ENCODE peak calls at places on chromosomes 7 and 10, in eight cellular contexts. One of them, this sample, is unnamed.

GRCh38 chr7:2566890-2567662 is 8.3 kb downstream of the IQCE start:
- DNase-seq in cerebellum: no peak
- DNase-seq in T-helper 9 cell: no peak
- DNase-seq in stimulated activated naive B cell treated with anti-CD40 and anti-IgM and Interleukin-4, amounts not matched to agents 10 μg/mL and 1 μg/mL and 100 μg/mL, for 72 hours: no peak
- DNase-seq in activated naive CD4-positive, alpha-beta T cell treated with anti-CD3 and anti-CD28 coated beads for 36 hours: no peak
- DNase-seq in nephron progenitor cell: no peak
- DNase-seq in choroid plexus epithelial cell: peak
- DNase-seq in nucleus accumbens: no peak
- DNase-seq in this sample: no peak

GRCh38 chr10:110274629-110275028 is 30.1 kb downstream of the SMNDC1 start:
- DNase-seq in choroid plexus epithelial cell: peak
- DNase-seq in stimulated activated naive B cell treated with anti-CD40 and anti-IgM and Interleukin-4, amounts not matched to agents 10 μg/mL and 1 μg/mL and 100 μg/mL, for 72 hours: no peak
- DNase-seq in T-helper 9 cell: no peak
- DNase-seq in nephron progenitor cell: no peak
- DNase-seq in activated naive CD4-positive, alpha-beta T cell treated with anti-CD3 and anti-CD28 coated beads for 36 hours: no peak
- DNase-seq in cerebellum: no peak
- DNase-seq in nucleus accumbens: no peak
- DNase-seq in this sample: no peak

GRCh38 chr7:132066776-132067175 is 509.5 kb downstream of the PLXNA4 start:
- DNase-seq in nucleus accumbens: no peak
- DNase-seq in activated naive CD4-positive, alpha-beta T cell treated with anti-CD3 and anti-CD28 coated beads for 36 hours: no peak
- DNase-seq in nephron progenitor cell: no peak
- DNase-seq in cerebellum: peak
- DNase-seq in stimulated activated naive B cell treated with anti-CD40 and anti-IgM and Interleukin-4, amounts not matched to agents 10 μg/mL and 1 μg/mL and 100 μg/mL, for 72 hours: no peak
- DNase-seq in choroid plexus epithelial cell: peak
- DNase-seq in T-helper 9 cell: no peak
- DNase-seq in this sample: no peak

GRCh38 chr7:30269398-30269964 is 14.9 kb upstream of the ZNRF2 start:
- DNase-seq in cerebellum: no peak
- DNase-seq in stimulated activated naive B cell treated with anti-CD40 and anti-IgM and Interleukin-4, amounts not matched to agents 10 μg/mL and 1 μg/mL and 100 μg/mL, for 72 hours: no peak
- DNase-seq in nucleus accumbens: no peak
- DNase-seq in T-helper 9 cell: no peak
- DNase-seq in nephron progenitor cell: no peak
- DNase-seq in activated naive CD4-positive, alpha-beta T cell treated with anti-CD3 and anti-CD28 coated beads for 36 hours: no peak
- DNase-seq in choroid plexus epithelial cell: no peak
- DNase-seq in this sample: no peak

GRCh38 chr10:128103229-128103714 is 23.0 kb downstream of the MKI67 start:
- DNase-seq in nephron progenitor cell: no peak
- DNase-seq in nucleus accumbens: no peak
- DNase-seq in activated naive CD4-positive, alpha-beta T cell treated with anti-CD3 and anti-CD28 coated beads for 36 hours: no peak
- DNase-seq in cerebellum: no peak
- DNase-seq in stimulated activated naive B cell treated with anti-CD40 and anti-IgM and Interleukin-4, amounts not matched to agents 10 μg/mL and 1 μg/mL and 100 μg/mL, for 72 hours: no peak
- DNase-seq in T-helper 9 cell: no peak
- DNase-seq in choroid plexus epithelial cell: no peak
- DNase-seq in this sample: no peak

GRCh38 chr7:93562106-93562505 is 12.4 kb downstream of the CALCR start:
- DNase-seq in cerebellum: no peak
- DNase-seq in activated naive CD4-positive, alpha-beta T cell treated with anti-CD3 and anti-CD28 coated beads for 36 hours: no peak
- DNase-seq in nucleus accumbens: no peak
- DNase-seq in choroid plexus epithelial cell: no peak
- DNase-seq in stimulated activated naive B cell treated with anti-CD40 and anti-IgM and Interleukin-4, amounts not matched to agents 10 μg/mL and 1 μg/mL and 100 μg/mL, for 72 hours: no peak
- DNase-seq in T-helper 9 cell: no peak
- DNase-seq in nephron progenitor cell: no peak
- DNase-seq in this sample: no peak

GRCh38 chr7:149238051-149238450 is 1.4 kb upstream of the ZNF212 start:
- DNase-seq in activated naive CD4-positive, alpha-beta T cell treated with anti-CD3 and anti-CD28 coated beads for 36 hours: no peak
- DNase-seq in nephron progenitor cell: no peak
- DNase-seq in nucleus accumbens: no peak
- DNase-seq in stimulated activated naive B cell treated with anti-CD40 and anti-IgM and Interleukin-4, amounts not matched to agents 10 μg/mL and 1 μg/mL and 100 μg/mL, for 72 hours: no peak
- DNase-seq in T-helper 9 cell: no peak
- DNase-seq in cerebellum: no peak
- DNase-seq in choroid plexus epithelial cell: no peak
- DNase-seq in this sample: no peak

GRCh38 chr10:130181858-130182257 is 45.7 kb downstream of the GLRX3 start:
- DNase-seq in choroid plexus epithelial cell: no peak
- DNase-seq in stimulated activated naive B cell treated with anti-CD40 and anti-IgM and Interleukin-4, amounts not matched to agents 10 μg/mL and 1 μg/mL and 100 μg/mL, for 72 hours: no peak
- DNase-seq in T-helper 9 cell: no peak
- DNase-seq in nephron progenitor cell: no peak
- DNase-seq in nucleus accumbens: no peak
- DNase-seq in cerebellum: no peak
- DNase-seq in activated naive CD4-positive, alpha-beta T cell treated with anti-CD3 and anti-CD28 coated beads for 36 hours: no peak
- DNase-seq in this sample: no peak

GRCh38 chr7:41107330-41107937 is 595.5 kb downstream of the INHBA start:
- DNase-seq in T-helper 9 cell: no peak
- DNase-seq in activated naive CD4-positive, alpha-beta T cell treated with anti-CD3 and anti-CD28 coated beads for 36 hours: no peak
- DNase-seq in stimulated activated naive B cell treated with anti-CD40 and anti-IgM and Interleukin-4, amounts not matched to agents 10 μg/mL and 1 μg/mL and 100 μg/mL, for 72 hours: no peak
- DNase-seq in cerebellum: no peak
- DNase-seq in choroid plexus epithelial cell: peak
- DNase-seq in nephron progenitor cell: no peak
- DNase-seq in nucleus accumbens: no peak
- DNase-seq in this sample: no peak

GRCh38 chr10:114271779-114272167 is 32.7 kb downstream of the VWA2 start:
- DNase-seq in activated naive CD4-positive, alpha-beta T cell treated with anti-CD3 and anti-CD28 coated beads for 36 hours: no peak
- DNase-seq in T-helper 9 cell: no peak
- DNase-seq in nucleus accumbens: no peak
- DNase-seq in cerebellum: no peak
- DNase-seq in stimulated activated naive B cell treated with anti-CD40 and anti-IgM and Interleukin-4, amounts not matched to agents 10 μg/mL and 1 μg/mL and 100 μg/mL, for 72 hours: no peak
- DNase-seq in nephron progenitor cell: no peak
- DNase-seq in choroid plexus epithelial cell: peak
- DNase-seq in this sample: no peak

GRCh38 chr7:44441079-44441478 is 49.4 kb downstream of the NUDCD3 start:
- DNase-seq in activated naive CD4-positive, alpha-beta T cell treated with anti-CD3 and anti-CD28 coated beads for 36 hours: no peak
- DNase-seq in stimulated activated naive B cell treated with anti-CD40 and anti-IgM and Interleukin-4, amounts not matched to agents 10 μg/mL and 1 μg/mL and 100 μg/mL, for 72 hours: no peak
- DNase-seq in cerebellum: no peak
- DNase-seq in choroid plexus epithelial cell: no peak
- DNase-seq in nucleus accumbens: no peak
- DNase-seq in T-helper 9 cell: no peak
- DNase-seq in nephron progenitor cell: no peak
- DNase-seq in this sample: no peak